ENCODE peak calls at places on chromosomes 13 and 19, in six cellular contexts. E is GM20000; J is amniotic stem cell; W is stimulated activated CD8-positive, alpha-beta memory T cell treated with anti-CD3 and anti-CD28 coated beads, Interleukin-4, amount 100 ng/mL, for 48 hours; U is RPMI8226; B is HS-27A. C is an unnamed sample.
A peak's percentile ranks its signal among the peaks of the same experiment; 100 is the strongest.

GRCh38 chr19:49094505-49095482 is 9.5 kb downstream of the SNRNP70 start:
- DNase-seq in E (no peak), J (no peak), W (no peak), U (no peak), B (no peak), C (no peak)

GRCh38 chr13:75324413-75324940 is 157.5 kb downstream of the TBC1D4 start:
- DNase-seq in E (no peak), J (no peak), W (no peak), U (no peak), B (no peak), C (no peak)

GRCh38 chr13:28179974-28180373 is 41.6 kb downstream of the PAN3 start:
- DNase-seq in E (no peak), J (no peak), W (no peak), U (no peak), B (no peak), C (no peak)

GRCh38 chr19:53485046-53486004 is 17.8 kb downstream of the ZNF813 start:
- DNase-seq in E (no peak), J (no peak), W (no peak), U (no peak), B (no peak), C (no peak)

GRCh38 chr13:111265701-111266035 is 54.8 kb upstream of the TEX29 start:
- DNase-seq in E (no peak), J (no peak), W (no peak), U (no peak), B (no peak), C (no peak)

GRCh38 chr13:43720780-43721397 is 65.9 kb downstream of the ENOX1 start:
- DNase-seq in E (no peak), J (no peak), W (no peak), U (no peak), B (no peak), C (no peak)

GRCh38 chr13:109494955-109495354 is 291.4 kb downstream of the IRS2 start:
- DNase-seq in E (no peak), J (no peak), W (no peak), U (peak; percentile 53), B (no peak), C (no peak)

GRCh38 chr13:27487776-27488175 is 37.4 kb upstream of the MTIF3 start:
- DNase-seq in E (no peak), J (no peak), W (no peak), U (no peak), B (no peak), C (no peak)

GRCh38 chr19:42465827-42466280 is 23.1 kb upstream of the CXCL17 start:
- DNase-seq in E (peak; percentile 74), J (no peak), W (no peak), U (peak; percentile 45), B (no peak), C (no peak)

GRCh38 chr13:80469841-80470378 is 129.0 kb upstream of the SPRY2 start:
- DNase-seq in E (no peak), J (peak; percentile 45), W (no peak), U (no peak), B (no peak), C (peak; percentile 55)

GRCh38 chr19:9952276-9952675 is 16.0 kb upstream of the OLFM2 start:
- DNase-seq in E (no peak), J (no peak), W (no peak), U (no peak), B (no peak), C (no peak)

GRCh38 chr13:90003566-90003965 is 1343.9 kb upstream of the MIR17HG start:
- DNase-seq in E (no peak), J (no peak), W (no peak), U (no peak), B (no peak), C (no peak)

GRCh38 chr13:20141238-20142018 is 19.4 kb downstream of the GJA3 start:
- DNase-seq in E (no peak), J (no peak), W (no peak), U (no peak), B (no peak), C (no peak)

GRCh38 chr19:8143041-8143440 is 6.4 kb downstream of the FBN3 start:
- DNase-seq in E (no peak), J (no peak), W (no peak), U (peak; percentile 37), B (no peak), C (no peak)

GRCh38 chr13:94712812-94713555 is 639 bp upstream of the SOX21 start:
- DNase-seq in E (peak; percentile 13), J (no peak), W (peak; percentile 31), U (no peak), B (no peak), C (peak; percentile 35)

GRCh38 chr19:54469496-54469934 is 3.6 kb downstream of the CDC42EP5 start:
- DNase-seq in E (peak; percentile 8), J (no peak), W (no peak), U (no peak), B (no peak), C (no peak)

GRCh38 chr13:40475617-40476016 is 190.8 kb downstream of the FOXO1 start:
- DNase-seq in E (no peak), J (no peak), W (no peak), U (no peak), B (no peak), C (no peak)

GRCh38 chr19:55228403-55229031 is at the start of gene TMEM86B:
- DNase-seq in E (no peak), J (no peak), W (no peak), U (no peak), B (no peak), C (no peak)

GRCh38 chr13:76019421-76020044 is 383.4 kb downstream of the LMO7 start:
- DNase-seq in E (no peak), J (no peak), W (no peak), U (peak; percentile 9), B (no peak), C (no peak)

GRCh38 chr19:40603719-40604646 is 2.8 kb downstream of the LTBP4 start:
- DNase-seq in E (peak; percentile 96), J (peak; percentile 51), W (peak; percentile 98), U (peak; percentile 98), B (peak; percentile 61), C (peak; percentile 83)

GRCh38 chr19:6970021-6970420 is 51.2 kb downstream of the MBD3L2B start:
- DNase-seq in E (no peak), J (no peak), W (no peak), U (no peak), B (no peak), C (no peak)

C was measured in retinal pigment epithelial cell.